ENCODE peak calls at places on chromosomes 2 and 18, in six cellular contexts. K is PC-3, B is fibroblast of lung, Q is GM23248, Y is MM.1S, M is HCT116. V is an unnamed sample.

GRCh38 chr2:72991439-72991725 is 74.1 kb downstream of the EMX1 start:
- DNase-seq in Q (no peak), K (no peak), M (no peak), Y (no peak), B (no peak), V (peak; percentile 28)

GRCh38 chr18:22848618-22849017 is 84.5 kb upstream of the RBBP8 start:
- DNase-seq in Y (no peak), Q (peak; percentile 96), M (no peak), B (peak; percentile 88), K (peak; percentile 64), V (no peak)

GRCh38 chr2:191878576-191879298 is 31.8 kb upstream of the CAVIN2 start:
- DNase-seq in K (peak; percentile 83), Q (peak; percentile 81), Y (no peak), B (peak; percentile 92), M (no peak), V (no peak)

GRCh38 chr2:32862269-32863055 is 84.3 kb upstream of the LTBP1 start:
- DNase-seq in Q (peak; percentile 7), K (peak; percentile 16), B (no peak), Y (no peak), M (no peak), V (no peak)

GRCh38 chr2:231118122-231118942 is 6.5 kb downstream of the HTR2B start:
- DNase-seq in Q (no peak), M (no peak), Y (no peak), B (no peak), K (peak; percentile 23), V (no peak)

GRCh38 chr18:50697509-50697908 is 122.3 kb downstream of the MRO start:
- DNase-seq in M (no peak), K (no peak), B (no peak), Y (no peak), Q (no peak), V (no peak)

GRCh38 chr2:73979021-73979420 is 5.7 kb upstream of the TET3 start:
- DNase-seq in M (no peak), B (no peak), Q (no peak), Y (no peak), K (no peak), V (no peak)

GRCh38 chr18:47163241-47163640 is 12.9 kb downstream of the IER3IP1 start:
- DNase-seq in Q (peak; percentile 90), B (peak; percentile 35), K (no peak), Y (peak; percentile 48), M (no peak), V (no peak)

GRCh38 chr18:75783816-75784215 is 356.3 kb upstream of the SMIM21 start:
- DNase-seq in B (no peak), Q (no peak), M (no peak), Y (no peak), K (no peak), V (no peak)

GRCh38 chr2:150464270-150464669 is 23.2 kb downstream of the RND3 start:
- DNase-seq in K (peak; percentile 30), Y (no peak), Q (no peak), M (no peak), B (no peak), V (no peak)

GRCh38 chr18:7488571-7488970 is 78.5 kb upstream of the PTPRM start:
- DNase-seq in K (peak; percentile 10), M (no peak), Y (no peak), B (no peak), Q (no peak), V (no peak)

GRCh38 chr2:237488901-237489860 is 2.1 kb downstream of the MLPH start:
- DNase-seq in B (no peak), M (no peak), Y (no peak), Q (peak; percentile 74), K (peak; percentile 96), V (peak; percentile 43)

GRCh38 chr18:59514193-59514592 is 155.1 kb upstream of the LMAN1 start:
- DNase-seq in M (no peak), Y (no peak), Q (peak; percentile 59), B (peak; percentile 82), K (no peak), V (peak; percentile 85)

GRCh38 chr2:170502400-170503135 is 212.6 kb upstream of the SP5 start:
- DNase-seq in B (no peak), Q (no peak), M (no peak), Y (no peak), K (no peak), V (no peak)

GRCh38 chr2:273338-273737 is 8.6 kb downstream of the ACP1 start:
- DNase-seq in Q (no peak), Y (no peak), B (no peak), M (no peak), K (no peak), V (no peak)

GRCh38 chr2:275457-275856 is 10.7 kb downstream of the ACP1 start:
- DNase-seq in B (no peak), Y (no peak), Q (no peak), M (no peak), K (no peak), V (no peak)

GRCh38 chr18:57743008-57743407 is 60.1 kb downstream of the ATP8B1 start:
- DNase-seq in M (no peak), Y (no peak), B (peak; percentile 54), Q (peak; percentile 93), K (peak; percentile 47), V (no peak)

GRCh38 chr2:229270551-229271410 is at the start of gene PID1:
- DNase-seq in M (no peak), K (peak; percentile 44), Q (peak; percentile 78), B (peak; percentile 54), Y (peak; percentile 36), V (peak; percentile 77)

GRCh38 chr2:232888839-232889529 is 18.9 kb downstream of the SNORC start:
- DNase-seq in M (no peak), Y (no peak), Q (no peak), B (no peak), K (no peak), V (no peak)

GRCh38 chr18:48943333-48943732 is 7.4 kb downstream of the SMAD7 start:
- DNase-seq in Q (peak; percentile 15), K (no peak), B (no peak), Y (no peak), M (no peak), V (no peak)

GRCh38 chr2:61438670-61439069 is 32.2 kb downstream of the USP34 start:
- DNase-seq in Y (no peak), M (no peak), Q (no peak), B (no peak), K (no peak), V (no peak)
- H3K9me3 ChIP-seq in Y (no peaks in the 10 kb centered on the region), M (no peaks in the 10 kb centered on the region), Q (no peaks in the 10 kb centered on the region), B (no peaks in the 10 kb centered on the region), K (no peaks in the 10 kb centered on the region), V (no peaks in the 10 kb centered on the region)

GRCh38 chr2:119432882-119433522 is 1.3 kb downstream of the TMEM37 start:
- DNase-seq in M (no peak), K (no peak), Q (no peak), B (no peak), Y (no peak), V (no peak)

GRCh38 chr2:119429225-119430000 is 2.2 kb upstream of the TMEM37 start:
- DNase-seq in K (no peak), B (peak; percentile 42), M (no peak), Q (peak; percentile 39), Y (peak; percentile 61), V (no peak)

GRCh38 chr2:119431976-119432881 is 575 bp downstream of the TMEM37 start:
- DNase-seq in Q (peak; percentile 57), K (no peak), B (peak; percentile 51), Y (no peak), M (no peak), V (peak; percentile 78)

GRCh38 chr2:119430023-119430498 is 1.6 kb upstream of the TMEM37 start:
- DNase-seq in Y (no peak), M (no peak), Q (no peak), B (no peak), K (no peak), V (no peak)

DNA sequence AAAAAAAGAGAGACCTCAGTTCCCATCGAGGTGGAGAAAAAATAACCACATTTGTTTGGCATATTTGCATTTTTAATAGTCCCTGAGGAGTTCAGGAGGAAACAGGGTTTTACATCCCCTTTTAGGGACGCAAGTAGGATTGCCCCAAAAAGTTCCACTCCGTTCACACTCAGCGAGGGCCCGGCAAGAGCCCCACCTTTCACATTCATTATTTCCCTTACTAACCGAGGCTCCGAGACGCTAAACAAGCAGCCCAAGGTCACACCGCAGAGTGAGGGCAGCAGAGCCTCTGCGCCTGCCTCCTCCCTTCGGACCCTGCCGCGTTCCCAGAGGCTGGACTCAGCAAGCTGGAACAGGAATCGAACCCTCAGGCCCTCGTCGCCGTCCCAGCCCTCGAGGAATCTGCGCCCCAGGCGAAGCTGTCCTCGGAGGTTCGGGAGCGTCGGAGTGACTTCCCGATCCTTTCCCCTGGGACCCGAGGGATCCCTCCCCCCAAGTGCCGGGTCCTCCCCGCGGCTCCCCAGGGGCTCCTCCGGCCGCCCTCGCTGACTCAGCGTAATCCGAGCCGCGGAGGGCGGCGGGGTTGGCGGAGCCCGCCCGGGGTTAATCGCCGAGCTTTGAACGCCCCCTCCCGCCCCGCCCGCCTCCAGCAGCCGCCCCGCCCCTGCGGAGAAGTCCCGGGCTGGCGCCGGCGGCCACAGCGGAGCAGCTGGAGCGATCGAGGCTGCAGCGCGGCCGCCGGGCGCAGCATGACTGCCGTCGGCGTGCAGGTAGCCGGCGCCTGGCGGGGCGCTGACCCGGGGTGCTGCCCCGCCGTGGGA is at the start of gene TMEM37:
- DNase-seq in Y (peak; percentile 67), M (peak; percentile 28), K (peak; percentile 50), Q (peak; percentile 74), B (peak; percentile 76), V (peak; percentile 95)
- H3K9ac ChIP-seq in Y (peak within 1 kb of the TSS; percentile 45), M (peak within 1 kb of the TSS; percentile 63), K (no peak within 1 kb of the TSS), Q (peak within 1 kb of the TSS; percentile 13), B (no peak within 1 kb of the TSS), V (peak within 1 kb of the TSS; percentile 99)

GRCh38 chr2:6222296-6222695 is 530.1 kb downstream of the SOX11 start:
- DNase-seq in Y (no peak), Q (no peak), K (no peak), M (no peak), B (no peak), V (no peak)
- H3K9me3 ChIP-seq in Y (no peaks in the 10 kb centered on the region), Q (no peaks in the 10 kb centered on the region), K (no peaks in the 10 kb centered on the region), M (peaks cover 27% of the 10 kb centered on the region), B (no peaks in the 10 kb centered on the region), V (no peaks in the 10 kb centered on the region)

GRCh38 chr18:69455120-69455519 is 54.4 kb downstream of the DOK6 start:
- DNase-seq in M (no peak), B (no peak), K (no peak), Q (no peak), Y (no peak), V (no peak)
- H3K9ac ChIP-seq in M (no peak overlapping the region), B (no peak overlapping the region), K (no peak overlapping the region), Q (no peak overlapping the region), Y (no peak overlapping the region), V (no peak overlapping the region)